ENCODE peak calls at places on chromosomes 16 and 17, in nine cellular contexts. One of them, this sample, is unnamed.

GRCh38 chr16:4327782-4328579 is 12.1 kb downstream of the GLIS2 start:
- DNase-seq in H9: peak; percentile 88
- DNase-seq in type B pancreatic cell: no peak
- DNase-seq in nephron progenitor cell: peak; percentile 79
- DNase-seq in HFF-Myc: no peak
- DNase-seq in stimulated activated CD4-positive, alpha-beta T cell treated with anti-CD3 and anti-CD28 coated beads, Interleukin-15, amount 100 ng/mL, for 1 hour: peak; percentile 45
- DNase-seq in left ventricle myocardium inferior: peak; percentile 83
- DNase-seq in fibroblast of gingiva: peak; percentile 70
- DNase-seq in HEK293T: no peak
- DNase-seq in this sample: no peak

GRCh38 chr16:15775209-15775608 is 81.6 kb downstream of the MYH11 start:
- DNase-seq in H9: no peak
- DNase-seq in type B pancreatic cell: no peak
- DNase-seq in nephron progenitor cell: no peak
- DNase-seq in HFF-Myc: no peak
- DNase-seq in stimulated activated CD4-positive, alpha-beta T cell treated with anti-CD3 and anti-CD28 coated beads, Interleukin-15, amount 100 ng/mL, for 1 hour: no peak
- DNase-seq in left ventricle myocardium inferior: no peak
- DNase-seq in fibroblast of gingiva: no peak
- DNase-seq in HEK293T: peak; percentile 22
- DNase-seq in this sample: peak; percentile 50

GRCh38 chr17:77327566-77328463 is 187.0 kb downstream of the SEC14L1 start:
- DNase-seq in H9: peak; percentile 23
- DNase-seq in type B pancreatic cell: peak; percentile 59
- DNase-seq in nephron progenitor cell: no peak
- DNase-seq in HFF-Myc: no peak
- DNase-seq in stimulated activated CD4-positive, alpha-beta T cell treated with anti-CD3 and anti-CD28 coated beads, Interleukin-15, amount 100 ng/mL, for 1 hour: no peak
- DNase-seq in left ventricle myocardium inferior: no peak
- DNase-seq in fibroblast of gingiva: no peak
- DNase-seq in HEK293T: no peak
- DNase-seq in this sample: no peak

GRCh38 chr17:55159251-55159650 is 105.5 kb upstream of the HLF start:
- DNase-seq in H9: no peak
- DNase-seq in type B pancreatic cell: no peak
- DNase-seq in nephron progenitor cell: no peak
- DNase-seq in HFF-Myc: no peak
- DNase-seq in stimulated activated CD4-positive, alpha-beta T cell treated with anti-CD3 and anti-CD28 coated beads, Interleukin-15, amount 100 ng/mL, for 1 hour: no peak
- DNase-seq in left ventricle myocardium inferior: no peak
- DNase-seq in fibroblast of gingiva: peak; percentile 63
- DNase-seq in HEK293T: no peak
- DNase-seq in this sample: no peak

GRCh38 chr16:83233153-83233552 is 574.6 kb upstream of the HSBP1 start:
- DNase-seq in H9: no peak
- DNase-seq in type B pancreatic cell: no peak
- DNase-seq in nephron progenitor cell: no peak
- DNase-seq in HFF-Myc: no peak
- DNase-seq in stimulated activated CD4-positive, alpha-beta T cell treated with anti-CD3 and anti-CD28 coated beads, Interleukin-15, amount 100 ng/mL, for 1 hour: no peak
- DNase-seq in left ventricle myocardium inferior: no peak
- DNase-seq in fibroblast of gingiva: no peak
- DNase-seq in HEK293T: no peak
- DNase-seq in this sample: no peak

GRCh38 chr17:6393368-6393952 is 41.5 kb downstream of the AIPL1 start:
- DNase-seq in H9: no peak
- DNase-seq in type B pancreatic cell: no peak
- DNase-seq in nephron progenitor cell: no peak
- DNase-seq in HFF-Myc: no peak
- DNase-seq in stimulated activated CD4-positive, alpha-beta T cell treated with anti-CD3 and anti-CD28 coated beads, Interleukin-15, amount 100 ng/mL, for 1 hour: no peak
- DNase-seq in left ventricle myocardium inferior: no peak
- DNase-seq in fibroblast of gingiva: no peak
- DNase-seq in HEK293T: no peak
- DNase-seq in this sample: no peak

GRCh38 chr16:84898447-84898846 is 78.7 kb downstream of the CRISPLD2 start:
- DNase-seq in H9: no peak
- DNase-seq in type B pancreatic cell: no peak
- DNase-seq in nephron progenitor cell: no peak
- DNase-seq in HFF-Myc: no peak
- DNase-seq in stimulated activated CD4-positive, alpha-beta T cell treated with anti-CD3 and anti-CD28 coated beads, Interleukin-15, amount 100 ng/mL, for 1 hour: no peak
- DNase-seq in left ventricle myocardium inferior: no peak
- DNase-seq in fibroblast of gingiva: no peak
- DNase-seq in HEK293T: no peak
- DNase-seq in this sample: no peak

GRCh38 chr17:13353590-13353989 is 248.1 kb downstream of the HS3ST3A1 start:
- DNase-seq in H9: no peak
- DNase-seq in type B pancreatic cell: no peak
- DNase-seq in nephron progenitor cell: no peak
- DNase-seq in HFF-Myc: peak; percentile 17
- DNase-seq in stimulated activated CD4-positive, alpha-beta T cell treated with anti-CD3 and anti-CD28 coated beads, Interleukin-15, amount 100 ng/mL, for 1 hour: no peak
- DNase-seq in left ventricle myocardium inferior: peak; percentile 28
- DNase-seq in fibroblast of gingiva: peak; percentile 18
- DNase-seq in HEK293T: no peak
- DNase-seq in this sample: no peak

GRCh38 chr16:4521971-4522623 is 16.5 kb downstream of the CDIP1 start:
- DNase-seq in H9: peak; percentile 49
- DNase-seq in type B pancreatic cell: no peak
- DNase-seq in nephron progenitor cell: no peak
- DNase-seq in HFF-Myc: no peak
- DNase-seq in stimulated activated CD4-positive, alpha-beta T cell treated with anti-CD3 and anti-CD28 coated beads, Interleukin-15, amount 100 ng/mL, for 1 hour: no peak
- DNase-seq in left ventricle myocardium inferior: peak; percentile 41
- DNase-seq in fibroblast of gingiva: peak; percentile 20
- DNase-seq in HEK293T: no peak
- DNase-seq in this sample: no peak

GRCh38 chr16:6427621-6428020 is 905.0 kb upstream of the RBFOX1 start:
- DNase-seq in H9: no peak
- DNase-seq in type B pancreatic cell: no peak
- DNase-seq in nephron progenitor cell: no peak
- DNase-seq in HFF-Myc: no peak
- DNase-seq in stimulated activated CD4-positive, alpha-beta T cell treated with anti-CD3 and anti-CD28 coated beads, Interleukin-15, amount 100 ng/mL, for 1 hour: no peak
- DNase-seq in left ventricle myocardium inferior: no peak
- DNase-seq in fibroblast of gingiva: no peak
- DNase-seq in HEK293T: no peak
- DNase-seq in this sample: no peak

GRCh38 chr16:89069920-89070319 is 23.7 kb upstream of the ACSF3 start:
- DNase-seq in H9: no peak
- DNase-seq in type B pancreatic cell: no peak
- DNase-seq in nephron progenitor cell: no peak
- DNase-seq in HFF-Myc: no peak
- DNase-seq in stimulated activated CD4-positive, alpha-beta T cell treated with anti-CD3 and anti-CD28 coated beads, Interleukin-15, amount 100 ng/mL, for 1 hour: no peak
- DNase-seq in left ventricle myocardium inferior: no peak
- DNase-seq in fibroblast of gingiva: no peak
- DNase-seq in HEK293T: no peak
- DNase-seq in this sample: no peak

GRCh38 chr16:23072084-23072599 is 77.1 kb downstream of the USP31 start:
- DNase-seq in H9: no peak
- DNase-seq in type B pancreatic cell: no peak
- DNase-seq in nephron progenitor cell: no peak
- DNase-seq in HFF-Myc: no peak
- DNase-seq in stimulated activated CD4-positive, alpha-beta T cell treated with anti-CD3 and anti-CD28 coated beads, Interleukin-15, amount 100 ng/mL, for 1 hour: no peak
- DNase-seq in left ventricle myocardium inferior: peak; percentile 91
- DNase-seq in fibroblast of gingiva: no peak
- DNase-seq in HEK293T: no peak
- DNase-seq in this sample: no peak

GRCh38 chr17:31581022-31581483 is 189.6 kb downstream of the RAB11FIP4 start:
- DNase-seq in H9: peak; percentile 28
- DNase-seq in type B pancreatic cell: no peak
- DNase-seq in nephron progenitor cell: no peak
- DNase-seq in HFF-Myc: no peak
- DNase-seq in stimulated activated CD4-positive, alpha-beta T cell treated with anti-CD3 and anti-CD28 coated beads, Interleukin-15, amount 100 ng/mL, for 1 hour: no peak
- DNase-seq in left ventricle myocardium inferior: peak; percentile 78
- DNase-seq in fibroblast of gingiva: peak; percentile 96
- DNase-seq in HEK293T: no peak
- DNase-seq in this sample: no peak

GRCh38 chr17:46876926-46877325 is 25.5 kb downstream of the WNT9B start:
- DNase-seq in H9: no peak
- DNase-seq in type B pancreatic cell: no peak
- DNase-seq in nephron progenitor cell: no peak
- DNase-seq in HFF-Myc: no peak
- DNase-seq in stimulated activated CD4-positive, alpha-beta T cell treated with anti-CD3 and anti-CD28 coated beads, Interleukin-15, amount 100 ng/mL, for 1 hour: no peak
- DNase-seq in left ventricle myocardium inferior: no peak
- DNase-seq in fibroblast of gingiva: no peak
- DNase-seq in HEK293T: no peak
- DNase-seq in this sample: no peak

GRCh38 chr16:48911700-48912099 is 301.7 kb upstream of the N4BP1 start:
- DNase-seq in H9: no peak
- DNase-seq in type B pancreatic cell: no peak
- DNase-seq in nephron progenitor cell: no peak
- DNase-seq in HFF-Myc: no peak
- DNase-seq in stimulated activated CD4-positive, alpha-beta T cell treated with anti-CD3 and anti-CD28 coated beads, Interleukin-15, amount 100 ng/mL, for 1 hour: no peak
- DNase-seq in left ventricle myocardium inferior: no peak
- DNase-seq in fibroblast of gingiva: no peak
- DNase-seq in HEK293T: peak; percentile 17
- DNase-seq in this sample: peak; percentile 12

GRCh38 chr17:17343160-17343735 is 40.1 kb downstream of the NT5M start:
- DNase-seq in H9: peak; percentile 27
- DNase-seq in type B pancreatic cell: no peak
- DNase-seq in nephron progenitor cell: no peak
- DNase-seq in HFF-Myc: no peak
- DNase-seq in stimulated activated CD4-positive, alpha-beta T cell treated with anti-CD3 and anti-CD28 coated beads, Interleukin-15, amount 100 ng/mL, for 1 hour: no peak
- DNase-seq in left ventricle myocardium inferior: no peak
- DNase-seq in fibroblast of gingiva: no peak
- DNase-seq in HEK293T: no peak
- DNase-seq in this sample: no peak

GRCh38 chr16:3027983-3028715 is 4.3 kb downstream of the THOC6 start:
- DNase-seq in H9: peak; percentile 97
- DNase-seq in type B pancreatic cell: peak; percentile 94
- DNase-seq in nephron progenitor cell: peak; percentile 97
- DNase-seq in HFF-Myc: peak; percentile 17
- DNase-seq in stimulated activated CD4-positive, alpha-beta T cell treated with anti-CD3 and anti-CD28 coated beads, Interleukin-15, amount 100 ng/mL, for 1 hour: peak; percentile 87
- DNase-seq in left ventricle myocardium inferior: peak; percentile 78
- DNase-seq in fibroblast of gingiva: peak; percentile 31
- DNase-seq in HEK293T: peak; percentile 94
- DNase-seq in this sample: peak; percentile 62

GRCh38 chr17:562174-562573 is 152.5 kb downstream of the VPS53 start:
- DNase-seq in H9: no peak
- DNase-seq in type B pancreatic cell: no peak
- DNase-seq in nephron progenitor cell: no peak
- DNase-seq in HFF-Myc: no peak
- DNase-seq in stimulated activated CD4-positive, alpha-beta T cell treated with anti-CD3 and anti-CD28 coated beads, Interleukin-15, amount 100 ng/mL, for 1 hour: no peak
- DNase-seq in left ventricle myocardium inferior: no peak
- DNase-seq in fibroblast of gingiva: no peak
- DNase-seq in HEK293T: no peak
- DNase-seq in this sample: no peak

GRCh38 chr17:49104511-49105074 is 28.0 kb upstream of the B4GALNT2 start:
- DNase-seq in H9: no peak
- DNase-seq in type B pancreatic cell: no peak
- DNase-seq in nephron progenitor cell: no peak
- DNase-seq in HFF-Myc: no peak
- DNase-seq in stimulated activated CD4-positive, alpha-beta T cell treated with anti-CD3 and anti-CD28 coated beads, Interleukin-15, amount 100 ng/mL, for 1 hour: no peak
- DNase-seq in left ventricle myocardium inferior: no peak
- DNase-seq in fibroblast of gingiva: peak; percentile 62
- DNase-seq in HEK293T: no peak
- DNase-seq in this sample: no peak

GRCh38 chr16:89574681-89575246 is 794 bp upstream of the CPNE7 start:
- DNase-seq in H9: peak; percentile 85
- DNase-seq in type B pancreatic cell: no peak
- DNase-seq in nephron progenitor cell: peak; percentile 81
- DNase-seq in HFF-Myc: no peak
- DNase-seq in stimulated activated CD4-positive, alpha-beta T cell treated with anti-CD3 and anti-CD28 coated beads, Interleukin-15, amount 100 ng/mL, for 1 hour: peak; percentile 42
- DNase-seq in left ventricle myocardium inferior: peak; percentile 32
- DNase-seq in fibroblast of gingiva: peak; percentile 75
- DNase-seq in HEK293T: no peak
- DNase-seq in this sample: peak; percentile 57

GRCh38 chr16:30187971-30188561 is 4.7 kb downstream of the CORO1A start:
- DNase-seq in H9: peak; percentile 29
- DNase-seq in type B pancreatic cell: no peak
- DNase-seq in nephron progenitor cell: no peak
- DNase-seq in HFF-Myc: no peak
- DNase-seq in stimulated activated CD4-positive, alpha-beta T cell treated with anti-CD3 and anti-CD28 coated beads, Interleukin-15, amount 100 ng/mL, for 1 hour: no peak
- DNase-seq in left ventricle myocardium inferior: no peak
- DNase-seq in fibroblast of gingiva: no peak
- DNase-seq in HEK293T: no peak
- DNase-seq in this sample: no peak

GRCh38 chr17:13921841-13922776 is 147.2 kb upstream of the COX10 start:
- DNase-seq in H9: no peak
- DNase-seq in type B pancreatic cell: no peak
- DNase-seq in nephron progenitor cell: no peak
- DNase-seq in HFF-Myc: no peak
- DNase-seq in stimulated activated CD4-positive, alpha-beta T cell treated with anti-CD3 and anti-CD28 coated beads, Interleukin-15, amount 100 ng/mL, for 1 hour: no peak
- DNase-seq in left ventricle myocardium inferior: no peak
- DNase-seq in fibroblast of gingiva: no peak
- DNase-seq in HEK293T: no peak
- DNase-seq in this sample: no peak

GRCh38 chr16:88870608-88871348 is 4.3 kb upstream of the PABPN1L start:
- DNase-seq in H9: no peak
- DNase-seq in type B pancreatic cell: no peak
- DNase-seq in nephron progenitor cell: no peak
- DNase-seq in HFF-Myc: no peak
- DNase-seq in stimulated activated CD4-positive, alpha-beta T cell treated with anti-CD3 and anti-CD28 coated beads, Interleukin-15, amount 100 ng/mL, for 1 hour: no peak
- DNase-seq in left ventricle myocardium inferior: no peak
- DNase-seq in fibroblast of gingiva: no peak
- DNase-seq in HEK293T: no peak
- DNase-seq in this sample: no peak

GRCh38 chr16:81185416-81185815 is 53.1 kb upstream of the BCO1 start:
- DNase-seq in H9: no peak
- DNase-seq in type B pancreatic cell: no peak
- DNase-seq in nephron progenitor cell: no peak
- DNase-seq in HFF-Myc: no peak
- DNase-seq in stimulated activated CD4-positive, alpha-beta T cell treated with anti-CD3 and anti-CD28 coated beads, Interleukin-15, amount 100 ng/mL, for 1 hour: no peak
- DNase-seq in left ventricle myocardium inferior: no peak
- DNase-seq in fibroblast of gingiva: no peak
- DNase-seq in HEK293T: no peak
- DNase-seq in this sample: no peak

GRCh38 chr16:27318399-27319256 is 4.9 kb downstream of the IL4R start:
- DNase-seq in H9: no peak
- DNase-seq in type B pancreatic cell: no peak
- DNase-seq in nephron progenitor cell: no peak
- DNase-seq in HFF-Myc: no peak
- DNase-seq in stimulated activated CD4-positive, alpha-beta T cell treated with anti-CD3 and anti-CD28 coated beads, Interleukin-15, amount 100 ng/mL, for 1 hour: peak; percentile 22
- DNase-seq in left ventricle myocardium inferior: peak; percentile 47
- DNase-seq in fibroblast of gingiva: no peak
- DNase-seq in HEK293T: no peak
- DNase-seq in this sample: no peak

GRCh38 chr17:6508519-6509294 is 47.6 kb downstream of the PITPNM3 start:
- DNase-seq in H9: peak; percentile 30
- DNase-seq in type B pancreatic cell: no peak
- DNase-seq in nephron progenitor cell: peak; percentile 25
- DNase-seq in HFF-Myc: no peak
- DNase-seq in stimulated activated CD4-positive, alpha-beta T cell treated with anti-CD3 and anti-CD28 coated beads, Interleukin-15, amount 100 ng/mL, for 1 hour: no peak
- DNase-seq in left ventricle myocardium inferior: no peak
- DNase-seq in fibroblast of gingiva: no peak
- DNase-seq in HEK293T: no peak
- DNase-seq in this sample: no peak

GRCh38 chr17:58306131-58306951 is 22.3 kb downstream of the TSPOAP1 start:
- DNase-seq in H9: peak; percentile 39
- DNase-seq in type B pancreatic cell: no peak
- DNase-seq in nephron progenitor cell: no peak
- DNase-seq in HFF-Myc: no peak
- DNase-seq in stimulated activated CD4-positive, alpha-beta T cell treated with anti-CD3 and anti-CD28 coated beads, Interleukin-15, amount 100 ng/mL, for 1 hour: no peak
- DNase-seq in left ventricle myocardium inferior: no peak
- DNase-seq in fibroblast of gingiva: no peak
- DNase-seq in HEK293T: no peak
- DNase-seq in this sample: no peak

GRCh38 chr16:92431-93339 is 14.7 kb downstream of the MPG start:
- DNase-seq in H9: no peak
- DNase-seq in type B pancreatic cell: no peak
- DNase-seq in nephron progenitor cell: no peak
- DNase-seq in HFF-Myc: no peak
- DNase-seq in stimulated activated CD4-positive, alpha-beta T cell treated with anti-CD3 and anti-CD28 coated beads, Interleukin-15, amount 100 ng/mL, for 1 hour: no peak
- DNase-seq in left ventricle myocardium inferior: no peak
- DNase-seq in fibroblast of gingiva: no peak
- DNase-seq in HEK293T: no peak
- DNase-seq in this sample: no peak

GRCh38 chr16:56268799-56269198 is 77.5 kb downstream of the GNAO1 start:
- DNase-seq in H9: no peak
- DNase-seq in type B pancreatic cell: no peak
- DNase-seq in nephron progenitor cell: no peak
- DNase-seq in HFF-Myc: no peak
- DNase-seq in stimulated activated CD4-positive, alpha-beta T cell treated with anti-CD3 and anti-CD28 coated beads, Interleukin-15, amount 100 ng/mL, for 1 hour: no peak
- DNase-seq in left ventricle myocardium inferior: no peak
- DNase-seq in fibroblast of gingiva: no peak
- DNase-seq in HEK293T: no peak
- DNase-seq in this sample: no peak

GRCh38 chr16:80197790-80198201 is 343.0 kb upstream of the DYNLRB2 start:
- DNase-seq in H9: no peak
- DNase-seq in type B pancreatic cell: no peak
- DNase-seq in nephron progenitor cell: no peak
- DNase-seq in HFF-Myc: peak; percentile 56
- DNase-seq in stimulated activated CD4-positive, alpha-beta T cell treated with anti-CD3 and anti-CD28 coated beads, Interleukin-15, amount 100 ng/mL, for 1 hour: no peak
- DNase-seq in left ventricle myocardium inferior: no peak
- DNase-seq in fibroblast of gingiva: peak; percentile 84
- DNase-seq in HEK293T: no peak
- DNase-seq in this sample: no peak

GRCh38 chr16:56783332-56783731 is 53.4 kb downstream of the NUP93 start:
- DNase-seq in H9: no peak
- DNase-seq in type B pancreatic cell: no peak
- DNase-seq in nephron progenitor cell: no peak
- DNase-seq in HFF-Myc: no peak
- DNase-seq in stimulated activated CD4-positive, alpha-beta T cell treated with anti-CD3 and anti-CD28 coated beads, Interleukin-15, amount 100 ng/mL, for 1 hour: no peak
- DNase-seq in left ventricle myocardium inferior: no peak
- DNase-seq in fibroblast of gingiva: no peak
- DNase-seq in HEK293T: no peak
- DNase-seq in this sample: no peak